ENCODE peak calls at places on chromosomes 13 and 19, in eight cellular contexts. M is HS-27A, X is B cell, N is iris pigment epithelial cell, R is NCI-H1105 treated with DMSO at 0.1 percent for 48 hours, O is fibroblast of the conjunctiva, W is transverse colon, G is activated T-cell treated with anti-CD3 and anti-CD28 coated beads for 48 hours. Q is an unnamed sample.

GRCh38 chr19:45768644-45769053 is 403 bp downstream of the SIX5 start:
- DNase-seq in G (peak), W (peak), O (no peak), N (peak), R (peak), X (peak), M (no peak), Q (peak)

GRCh38 chr13:98172570-98173405 is 4.3 kb downstream of the RNF113B start:
- DNase-seq in O (no peak), X (no peak), W (no peak), R (no peak), N (peak), M (no peak), G (no peak), Q (no peak)

GRCh38 chr19:58311345-58311744 is 6.2 kb downstream of the ERVK3-1 start:
- DNase-seq in R (no peak), G (no peak), X (no peak), M (no peak), W (no peak), O (no peak), N (no peak), Q (no peak)

GRCh38 chr19:10780368-10780767 is 55.6 kb downstream of the TMED1 start:
- DNase-seq in M (no peak), X (no peak), O (peak), R (no peak), W (peak), G (no peak), N (peak), Q (no peak)

GRCh38 chr13:51726446-51727185 is 77.3 kb downstream of the DHRS12 start:
- DNase-seq in G (no peak), N (peak), M (no peak), W (no peak), R (no peak), X (no peak), O (peak), Q (no peak)

GRCh38 chr13:59461411-59461810 is 702.3 kb downstream of the DIAPH3 start:
- DNase-seq in O (no peak), N (no peak), G (no peak), M (no peak), W (no peak), X (no peak), R (no peak), Q (no peak)

GRCh38 chr19:8552810-8553209 is 24.4 kb downstream of the MYO1F start:
- DNase-seq in G (no peak), W (no peak), N (peak), X (no peak), O (no peak), R (peak), M (no peak), Q (peak)

GRCh38 chr13:42001580-42001979 is 40.7 kb upstream of the VWA8 start:
- DNase-seq in M (no peak), O (no peak), X (no peak), W (no peak), G (no peak), N (peak), R (no peak), Q (peak)

GRCh38 chr19:47421844-47422395 is 2.6 kb upstream of the MEIS3 start:
- DNase-seq in G (no peak), W (no peak), R (peak), X (no peak), O (no peak), N (no peak), M (no peak), Q (peak)

GRCh38 chr13:99199541-99200432 is 867 bp upstream of the UBAC2 start:
- DNase-seq in O (no peak), W (no peak), X (peak), N (peak), G (no peak), R (no peak), M (no peak), Q (no peak)

GRCh38 chr13:31945202-31945978 is 86.2 kb upstream of the FRY start:
- DNase-seq in M (peak), G (no peak), R (peak), O (peak), W (peak), X (no peak), N (peak), Q (peak)

GRCh38 chr13:49386664-49387063 is 57.2 kb downstream of the CAB39L start:
- DNase-seq in G (no peak), M (no peak), X (no peak), N (no peak), W (no peak), R (no peak), O (no peak), Q (no peak)

GRCh38 chr13:96172066-96172465 is 82.2 kb downstream of the HS6ST3 start:
- DNase-seq in X (no peak), M (no peak), G (no peak), O (no peak), W (no peak), N (no peak), R (no peak), Q (no peak)

GRCh38 chr19:35038623-35039512 is 2.7 kb upstream of the HPN start:
- DNase-seq in W (no peak), O (no peak), G (no peak), N (no peak), X (peak), R (no peak), M (no peak), Q (no peak)

GRCh38 chr19:18634612-18635290 is 2.1 kb upstream of the KLHL26 start:
- DNase-seq in N (no peak), X (no peak), O (no peak), R (no peak), G (no peak), W (peak), M (no peak), Q (peak)

GRCh38 chr19:39582891-39583625 is 19.3 kb upstream of the LGALS13 start:
- DNase-seq in W (no peak), G (no peak), M (no peak), R (no peak), O (no peak), N (no peak), X (no peak), Q (no peak)

GRCh38 chr19:46976845-46977320 is 42.8 kb upstream of the NPAS1 start:
- DNase-seq in W (no peak), M (peak), O (no peak), R (no peak), X (no peak), N (peak), G (no peak), Q (no peak)

GRCh38 chr13:70432276-70432805 is 324.1 kb upstream of the KLHL1 start:
- DNase-seq in R (no peak), O (no peak), N (no peak), X (no peak), W (no peak), G (no peak), M (no peak), Q (no peak)